ENCODE peak calls at places on chromosomes 2 and 18, in four cellular contexts. C, K, V and P are unnamed samples.

GRCh38 chr2:100879296-100879695 is 59.4 kb downstream of the NPAS2 start:
- DNase-seq in K (no peak), C (no peak), V (no peak), P (no peak)

GRCh38 chr2:181311841-181312240 is 145.3 kb upstream of the ITGA4 start:
- DNase-seq in C (no peak), V (no peak), K (no peak), P (no peak)

GRCh38 chr2:28538652-28539051 is 42.8 kb downstream of the PLB1 start:
- DNase-seq in V (no peak), K (no peak), C (no peak), P (no peak)

GRCh38 chr2:98387478-98387877 is 41.2 kb downstream of the CNGA3 start:
- DNase-seq in C (no peak), K (no peak), V (no peak), P (no peak)

GRCh38 chr2:240464514-240465241 is 29.2 kb downstream of the GPC1 start:
- DNase-seq in K (no peak), C (no peak), V (no peak), P (no peak)

GRCh38 chr2:232927793-232928563 is 57.9 kb downstream of the SNORC start:
- DNase-seq in K (no peak), V (no peak), C (no peak), P (no peak)

GRCh38 chr2:18049325-18049724 is 170.9 kb downstream of the KCNS3 start:
- DNase-seq in K (no peak), V (no peak), C (no peak), P (no peak)

GRCh38 chr2:110983130-110983529 is 137.6 kb upstream of the BCL2L11 start:
- DNase-seq in V (peak; percentile 10), K (no peak), C (no peak), P (no peak)

GRCh38 chr2:60168247-60168646 is 385.2 kb downstream of the BCL11A start:
- DNase-seq in K (no peak), V (no peak), C (no peak), P (no peak)

GRCh38 chr2:59025157-59025757 is 784.1 kb upstream of the FANCL start:
- DNase-seq in V (peak; percentile 21), C (peak; percentile 59), K (no peak), P (no peak)

GRCh38 chr2:96507957-96508520 is 2.9 kb upstream of the NEURL3 start:
- DNase-seq in V (peak; percentile 33), K (no peak), C (peak; percentile 74), P (no peak)

GRCh38 chr2:68737717-68738116 is 3.1 kb downstream of the ARHGAP25 start:
- DNase-seq in V (no peak), C (no peak), K (no peak), P (no peak)

DNA sequence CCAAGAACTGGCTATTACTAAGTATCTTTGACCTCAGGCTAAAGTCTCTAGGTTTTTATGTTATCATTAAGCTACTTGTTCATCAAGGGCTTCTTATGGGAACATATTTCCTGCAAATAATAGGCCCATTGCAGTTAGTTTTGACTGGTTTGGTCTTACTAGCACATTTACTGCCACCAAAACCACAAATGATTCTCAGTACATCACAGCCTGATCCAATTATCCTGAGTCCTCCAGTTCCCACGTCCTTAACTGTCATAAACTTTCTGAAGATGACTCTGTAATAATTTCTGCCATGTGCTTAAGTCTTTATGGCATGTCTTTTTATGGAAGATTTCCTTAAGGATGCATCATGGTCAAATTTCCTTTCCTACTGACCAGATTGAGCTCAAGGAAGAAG is 123.3 kb upstream of the TANK start:
- DNase-seq in C (no peak), K (no peak), V (peak; percentile 65), P (no peak)
- TF ChIP-seq CTCF in C (no peak), K (no peak), V (no peak), P (no peak)

DNA sequence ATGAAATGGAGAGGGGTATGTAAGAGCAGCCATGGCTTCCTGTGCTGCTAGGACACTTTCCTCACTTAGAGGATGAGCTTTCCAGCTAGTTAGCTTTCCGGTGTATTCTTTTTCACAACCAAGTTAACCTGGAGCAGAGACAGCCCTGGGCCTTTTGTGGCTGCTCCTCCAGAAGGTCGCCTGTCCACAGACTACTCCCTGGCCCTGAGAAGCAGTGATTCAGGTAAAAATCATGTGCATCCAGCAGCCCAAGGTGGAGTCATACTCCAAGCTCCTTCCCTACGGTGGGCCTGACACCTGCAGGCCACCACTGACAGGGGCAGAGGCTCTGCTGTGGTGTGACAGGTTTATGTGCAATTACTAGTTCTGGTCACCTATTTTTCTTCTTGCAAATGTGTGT is 187.2 kb downstream of the ANKRD30B start:
- DNase-seq in V (no peak), K (no peak), C (no peak), P (no peak)
- TF ChIP-seq CTCF in V (no peak), K (no peak), C (no peak), P (no peak)

DNA sequence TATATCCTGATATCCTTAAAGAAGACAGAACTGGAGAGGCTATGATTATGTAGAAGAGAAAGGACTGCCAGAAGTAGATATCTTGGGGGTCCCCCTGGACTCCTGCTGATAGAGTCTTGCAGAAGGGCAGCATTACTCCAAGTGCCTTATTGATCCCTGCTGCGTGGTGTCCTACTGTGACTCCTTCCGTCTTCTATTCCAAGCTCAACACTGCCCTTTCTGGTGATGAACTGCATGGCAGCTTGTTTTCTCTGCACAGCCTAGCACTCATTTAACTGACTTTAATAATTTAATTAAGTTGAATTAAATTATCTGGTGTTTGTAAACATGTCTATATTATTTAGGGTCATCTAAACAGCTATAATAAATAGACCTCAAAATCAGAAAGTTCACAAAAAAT is 194.1 kb upstream of the DSEL start:
- DNase-seq in K (no peak), V (peak; percentile 12), C (no peak), P (no peak)
- TF ChIP-seq CTCF in K (peak; percentile 15), V (peak; percentile 26), C (no peak), P (no peak)

GRCh38 chr2:39728941-39729351 is 50.1 kb downstream of the THUMPD2 start:
- DNase-seq in K (no peak), C (peak; percentile 68), V (peak; percentile 38), P (no peak)

GRCh38 chr2:39731546-39731945 is 47.5 kb downstream of the THUMPD2 start:
- DNase-seq in C (no peak), K (no peak), V (no peak), P (no peak)

GRCh38 chr2:39730276-39730675 is 48.8 kb downstream of the THUMPD2 start:
- DNase-seq in V (no peak), K (no peak), C (no peak), P (no peak)

GRCh38 chr2:39732492-39732891 is 46.6 kb downstream of the THUMPD2 start:
- DNase-seq in V (peak; percentile 36), C (peak; percentile 28), K (no peak), P (no peak)

GRCh38 chr2:39730685-39731302 is 48.3 kb downstream of the THUMPD2 start:
- DNase-seq in C (peak; percentile 60), K (no peak), V (peak; percentile 42), P (no peak)
- TF ChIP-seq CTCF in C (peak; percentile 58), K (peak; percentile 47), V (peak; percentile 69), P (peak; percentile 49)

GRCh38 chr2:82027901-82028570 is 1723.5 kb upstream of the LRRTM1 start:
- DNase-seq in C (no peak), K (no peak), V (no peak), P (no peak)

DNA sequence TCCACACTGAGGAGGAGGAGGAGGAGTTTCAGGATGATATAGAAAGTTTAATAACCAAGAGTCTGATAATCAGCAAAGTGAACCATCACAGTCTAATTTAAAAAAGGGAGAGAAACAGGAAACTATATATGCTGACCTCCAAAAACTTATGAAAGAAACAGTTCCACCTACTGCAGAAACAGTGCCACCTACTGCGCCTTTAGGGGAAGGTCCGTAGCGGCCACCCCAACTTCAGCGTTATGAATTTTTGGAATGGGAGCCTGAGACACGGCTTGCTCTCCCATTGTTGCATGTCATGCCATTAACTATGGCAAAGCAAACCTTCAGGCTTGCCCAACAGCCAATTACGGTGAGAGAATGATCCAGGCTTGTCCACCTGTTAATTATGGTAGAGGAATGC is 1719.2 kb upstream of the LRRTM1 start:
- DNase-seq in V (no peak), K (no peak), C (no peak), P (no peak)
- TF ChIP-seq CTCF in V (no peak), K (peak; percentile 31), C (no peak), P (no peak)